ENCODE peak calls at places on chromosome 13, in ten cellular contexts. S is tibial nerve, J is esophagus squamous epithelium, U is stomach, D is transverse colon, Q is gastrocnemius medialis, P is endothelial cell of umbilical vein, N is heart left ventricle, B is body of pancreas, G is IMR-90. M is an unnamed sample. For H3K36me3, the result is how much of the 10 kb centered on the place peaks cover.

GRCh38 chr13:75145926-75146325 is 336.0 kb downstream of the TBC1D4 start:
- DNase-seq in S (no peak), J (no peak), U (no peak), D (no peak), Q (no peak), P (no peak), N (no peak), B (no peak), G (no peak), M (no peak)

GRCh38 chr13:111920306-111920931 is 146.5 kb upstream of the SOX1 start:
- DNase-seq in S (no peak), J (no peak), U (peak), D (no peak), Q (no peak), P (no peak), N (no peak), B (no peak), G (no peak), M (no peak)

GRCh38 chr13:40271511-40271910 is 394.9 kb downstream of the FOXO1 start:
- DNase-seq in S (peak), J (no peak), U (no peak), D (peak), Q (no peak), P (peak), N (peak), B (peak), G (no peak), M (peak)

GRCh38 chr13:90430127-90430526 is 917.4 kb upstream of the MIR17HG start:
- DNase-seq in S (no peak), J (no peak), U (no peak), D (no peak), Q (no peak), P (no peak), N (no peak), B (no peak), G (no peak), M (no peak)

GRCh38 chr13:30331331-30331771 is 24.0 kb upstream of the KATNAL1 start:
- DNase-seq in S (no peak), J (no peak), U (no peak), D (peak), Q (no peak), P (no peak), N (no peak), B (no peak), G (no peak), M (peak)

GRCh38 chr13:60448907-60449510 is 52.0 kb downstream of the TDRD3 start:
- DNase-seq in S (no peak), J (no peak), U (no peak), D (no peak), Q (no peak), P (peak), N (no peak), B (peak), G (peak), M (no peak)

GRCh38 chr13:36030670-36031331 is 100.4 kb downstream of the DCLK1 start:
- DNase-seq in S (no peak), J (no peak), U (no peak), D (no peak), Q (no peak), P (peak), N (peak), B (peak), G (peak), M (peak)

GRCh38 chr13:41915096-41915495 is 45.8 kb downstream of the VWA8 start:
- DNase-seq in S (no peak), J (no peak), U (no peak), D (no peak), Q (no peak), P (no peak), N (no peak), B (no peak), G (peak), M (no peak)

GRCh38 chr13:110197471-110197870 is 109.5 kb downstream of the COL4A1 start:
- DNase-seq in S (no peak), J (no peak), U (no peak), D (no peak), Q (no peak), P (no peak), N (no peak), B (no peak), G (no peak), M (no peak)

GRCh38 chr13:97403893-97404683 is 29.9 kb upstream of the RAP2A start:
- DNase-seq in S (no peak), J (no peak), U (no peak), D (no peak), Q (no peak), P (no peak), N (no peak), B (no peak), G (peak), M (no peak)

GRCh38 chr13:30978981-30979956 is 46.8 kb downstream of the TEX26 start:
- DNase-seq in S (no peak), J (no peak), U (peak), D (peak), Q (no peak), P (peak), N (no peak), B (peak), G (no peak), M (no peak)

GRCh38 chr13:98180092-98180491 is 3.0 kb upstream of the RNF113B start:
- DNase-seq in S (no peak), J (no peak), U (no peak), D (no peak), Q (no peak), P (no peak), N (no peak), B (no peak), G (no peak), M (no peak)

GRCh38 chr13:34587586-34587985 is 354.5 kb upstream of the NBEA start:
- DNase-seq in S (no peak), J (no peak), U (no peak), D (no peak), Q (no peak), P (no peak), N (no peak), B (no peak), G (no peak), M (no peak)

GRCh38 chr13:110340812-110341444 is 33.8 kb downstream of the COL4A2 start:
- DNase-seq in S (peak), J (no peak), U (peak), D (peak), Q (peak), P (peak), N (peak), B (peak), G (peak), M (peak)

GRCh38 chr13:101623469-101624209 is 171.2 kb downstream of the ITGBL1 start:
- DNase-seq in S (no peak), J (no peak), U (no peak), D (no peak), Q (no peak), P (peak), N (no peak), B (no peak), G (peak), M (no peak)

GRCh38 chr13:32587774-32588165 is 1.5 kb downstream of the PDS5B start:
- DNase-seq in S (no peak), J (no peak), U (no peak), D (no peak), Q (no peak), P (peak), N (no peak), B (no peak), G (peak), M (no peak)

GRCh38 chr13:30859326-30859725 is 46.7 kb upstream of the MEDAG start:
- DNase-seq in S (no peak), J (no peak), U (no peak), D (no peak), Q (no peak), P (peak), N (no peak), B (no peak), G (no peak), M (no peak)

GRCh38 chr13:46679369-46680180 is 117.4 kb downstream of the ESD start:
- DNase-seq in S (no peak), J (no peak), U (no peak), D (peak), Q (no peak), P (no peak), N (no peak), B (no peak), G (peak), M (peak)
- TF ChIP-seq CTCF in S (no peak), J (no peak), U (no peak), D (no peak), Q (no peak), P (no peak), N (peak), B (no peak), G (peak), M (peak)

GRCh38 chr13:113367020-113367560 is 3.2 kb upstream of the GRTP1 start:
- DNase-seq in S (no peak), J (no peak), U (peak), D (no peak), Q (no peak), P (no peak), N (no peak), B (no peak), G (no peak), M (no peak)
- TF ChIP-seq POLR2A in S (no peak), J (no peak), U (no peak), D (no peak), Q (no peak), P (no peak), N (no peak), B (no peak), G (no peak), M (no peak)

GRCh38 chr13:114071991-114072390 is 60.4 kb downstream of the RASA3 start:
- DNase-seq in S (peak), J (no peak), U (no peak), D (no peak), Q (no peak), P (peak), N (peak), B (no peak), G (no peak), M (peak)
- H3K36me3 ChIP-seq in S (under half), J (under half), U (under half), D (under half), Q (under half), P (under half), N (under half), B (under half), G (under half), M (under half)

DNA sequence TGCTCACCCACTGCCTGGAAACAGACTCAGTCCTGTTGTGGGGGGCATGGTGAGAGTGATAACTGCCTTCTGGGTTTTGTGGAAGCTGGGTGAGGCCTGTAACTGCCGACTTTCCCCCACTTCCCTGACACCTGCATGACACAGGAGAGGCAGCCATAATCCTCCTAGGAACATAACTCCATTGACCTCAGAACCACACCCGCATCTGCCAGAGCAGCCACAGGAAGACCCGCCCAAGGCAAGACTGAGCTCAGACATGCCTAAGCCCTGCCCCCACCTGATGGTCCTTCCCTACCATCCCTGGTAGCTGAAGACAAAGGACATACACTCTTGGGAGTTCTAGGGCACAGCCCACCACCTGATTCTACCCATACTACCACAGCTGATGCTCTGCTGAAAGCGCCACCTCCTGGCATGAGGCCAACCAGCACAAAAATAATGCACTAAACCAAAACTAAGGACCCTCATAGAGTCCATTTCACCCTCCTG is 326.7 kb downstream of the RBM26 start:
- DNase-seq in S (no peak), J (no peak), U (no peak), D (no peak), Q (no peak), P (no peak), N (no peak), B (no peak), G (no peak), M (no peak)
- TF ChIP-seq CTCF in S (no peak), J (no peak), U (no peak), D (no peak), Q (no peak), P (no peak), N (no peak), B (no peak), G (no peak), M (no peak)